ENCODE peak calls at places on chromosomes 16 and 17, in nine cellular contexts. One of them, this sample, is unnamed.

GRCh38 chr17:13569740-13570137 is 32.0 kb downstream of the HS3ST3A1 start:
- DNase-seq in erythroblast: no peak
- DNase-seq in EL: no peak
- DNase-seq in occipital lobe: no peak
- DNase-seq in astrocyte of the spinal cord: no peak
- DNase-seq in anterior cingulate cortex: no peak
- DNase-seq in iris pigment epithelial cell: no peak
- DNase-seq in omental fat pad: no peak
- DNase-seq in ovary: no peak
- DNase-seq in this sample: no peak

GRCh38 chr16:13453938-13454553 is 465.9 kb upstream of the ERCC4 start:
- DNase-seq in erythroblast: peak; percentile 56
- DNase-seq in EL: no peak
- DNase-seq in occipital lobe: peak; percentile 2
- DNase-seq in astrocyte of the spinal cord: peak; percentile 25
- DNase-seq in anterior cingulate cortex: no peak
- DNase-seq in iris pigment epithelial cell: peak; percentile 3
- DNase-seq in omental fat pad: no peak
- DNase-seq in ovary: no peak
- DNase-seq in this sample: no peak

GRCh38 chr16:52384378-52384777 is 162.6 kb downstream of the TOX3 start:
- DNase-seq in erythroblast: no peak
- DNase-seq in EL: no peak
- DNase-seq in occipital lobe: no peak
- DNase-seq in astrocyte of the spinal cord: no peak
- DNase-seq in anterior cingulate cortex: no peak
- DNase-seq in iris pigment epithelial cell: no peak
- DNase-seq in omental fat pad: no peak
- DNase-seq in ovary: no peak
- DNase-seq in this sample: no peak

GRCh38 chr17:19502517-19502916 is 31.1 kb upstream of the SLC47A1 start:
- DNase-seq in erythroblast: no peak
- DNase-seq in EL: no peak
- DNase-seq in occipital lobe: no peak
- DNase-seq in astrocyte of the spinal cord: no peak
- DNase-seq in anterior cingulate cortex: no peak
- DNase-seq in iris pigment epithelial cell: no peak
- DNase-seq in omental fat pad: no peak
- DNase-seq in ovary: no peak
- DNase-seq in this sample: no peak

GRCh38 chr17:50638851-50639767 is 4.4 kb downstream of the ABCC3 start:
- DNase-seq in erythroblast: no peak
- DNase-seq in EL: peak; percentile 100
- DNase-seq in occipital lobe: peak; percentile 47
- DNase-seq in astrocyte of the spinal cord: peak; percentile 96
- DNase-seq in anterior cingulate cortex: peak; percentile 39
- DNase-seq in iris pigment epithelial cell: peak; percentile 92
- DNase-seq in omental fat pad: peak; percentile 94
- DNase-seq in ovary: peak; percentile 96
- DNase-seq in this sample: no peak

GRCh38 chr17:81566461-81567126 is 14.4 kb upstream of the FAAP100 start:
- DNase-seq in erythroblast: no peak
- DNase-seq in EL: peak; percentile 97
- DNase-seq in occipital lobe: no peak
- DNase-seq in astrocyte of the spinal cord: peak; percentile 98
- DNase-seq in anterior cingulate cortex: no peak
- DNase-seq in iris pigment epithelial cell: peak; percentile 96
- DNase-seq in omental fat pad: peak; percentile 65
- DNase-seq in ovary: peak; percentile 74
- DNase-seq in this sample: peak; percentile 70

GRCh38 chr17:57486978-57487377 is 230.7 kb downstream of the MSI2 start:
- DNase-seq in erythroblast: no peak
- DNase-seq in EL: no peak
- DNase-seq in occipital lobe: no peak
- DNase-seq in astrocyte of the spinal cord: no peak
- DNase-seq in anterior cingulate cortex: peak; percentile 38
- DNase-seq in iris pigment epithelial cell: no peak
- DNase-seq in omental fat pad: no peak
- DNase-seq in ovary: no peak
- DNase-seq in this sample: peak; percentile 88

GRCh38 chr16:19384656-19385055 is 33.0 kb upstream of the TMC5 start:
- DNase-seq in erythroblast: no peak
- DNase-seq in EL: peak; percentile 7
- DNase-seq in occipital lobe: no peak
- DNase-seq in astrocyte of the spinal cord: no peak
- DNase-seq in anterior cingulate cortex: no peak
- DNase-seq in iris pigment epithelial cell: no peak
- DNase-seq in omental fat pad: no peak
- DNase-seq in ovary: no peak
- DNase-seq in this sample: no peak

GRCh38 chr16:48358419-48358818 is 26.8 kb downstream of the SIAH1 start:
- DNase-seq in erythroblast: no peak
- DNase-seq in EL: no peak
- DNase-seq in occipital lobe: no peak
- DNase-seq in astrocyte of the spinal cord: no peak
- DNase-seq in anterior cingulate cortex: no peak
- DNase-seq in iris pigment epithelial cell: no peak
- DNase-seq in omental fat pad: no peak
- DNase-seq in ovary: no peak
- DNase-seq in this sample: no peak

GRCh38 chr17:78412403-78412802 is 34.0 kb downstream of the PGS1 start:
- DNase-seq in erythroblast: peak; percentile 20
- DNase-seq in EL: no peak
- DNase-seq in occipital lobe: no peak
- DNase-seq in astrocyte of the spinal cord: peak; percentile 20
- DNase-seq in anterior cingulate cortex: no peak
- DNase-seq in iris pigment epithelial cell: peak; percentile 45
- DNase-seq in omental fat pad: no peak
- DNase-seq in ovary: no peak
- DNase-seq in this sample: peak; percentile 45

GRCh38 chr16:89089142-89089541 is 4.5 kb upstream of the ACSF3 start:
- DNase-seq in erythroblast: no peak
- DNase-seq in EL: no peak
- DNase-seq in occipital lobe: no peak
- DNase-seq in astrocyte of the spinal cord: no peak
- DNase-seq in anterior cingulate cortex: no peak
- DNase-seq in iris pigment epithelial cell: no peak
- DNase-seq in omental fat pad: no peak
- DNase-seq in ovary: no peak
- DNase-seq in this sample: no peak

GRCh38 chr17:57954421-57955182 is 610 bp downstream of the CUEDC1 start:
- DNase-seq in erythroblast: no peak
- DNase-seq in EL: peak; percentile 84
- DNase-seq in occipital lobe: no peak
- DNase-seq in astrocyte of the spinal cord: peak; percentile 55
- DNase-seq in anterior cingulate cortex: peak; percentile 60
- DNase-seq in iris pigment epithelial cell: peak; percentile 27
- DNase-seq in omental fat pad: no peak
- DNase-seq in ovary: peak; percentile 61
- DNase-seq in this sample: peak; percentile 59

GRCh38 chr16:84003001-84003400 is 35.0 kb downstream of the NECAB2 start:
- DNase-seq in erythroblast: no peak
- DNase-seq in EL: no peak
- DNase-seq in occipital lobe: no peak
- DNase-seq in astrocyte of the spinal cord: no peak
- DNase-seq in anterior cingulate cortex: no peak
- DNase-seq in iris pigment epithelial cell: no peak
- DNase-seq in omental fat pad: no peak
- DNase-seq in ovary: no peak
- DNase-seq in this sample: no peak

GRCh38 chr17:7548585-7549400 is at the start of gene TNFSF12:
- DNase-seq in erythroblast: no peak
- DNase-seq in EL: peak; percentile 50
- DNase-seq in occipital lobe: peak; percentile 21
- DNase-seq in astrocyte of the spinal cord: no peak
- DNase-seq in anterior cingulate cortex: peak; percentile 53
- DNase-seq in iris pigment epithelial cell: no peak
- DNase-seq in omental fat pad: no peak
- DNase-seq in ovary: peak; percentile 67
- DNase-seq in this sample: peak; percentile 75

GRCh38 chr17:17439971-17440843 is 36.6 kb upstream of the MED9 start:
- DNase-seq in erythroblast: peak; percentile 92
- DNase-seq in EL: peak; percentile 62
- DNase-seq in occipital lobe: no peak
- DNase-seq in astrocyte of the spinal cord: peak; percentile 63
- DNase-seq in anterior cingulate cortex: peak; percentile 30
- DNase-seq in iris pigment epithelial cell: peak; percentile 53
- DNase-seq in omental fat pad: no peak
- DNase-seq in ovary: no peak
- DNase-seq in this sample: peak; percentile 17

GRCh38 chr17:76871668-76872067 is 3.5 kb downstream of the MGAT5B start:
- DNase-seq in erythroblast: no peak
- DNase-seq in EL: peak; percentile 32
- DNase-seq in occipital lobe: no peak
- DNase-seq in astrocyte of the spinal cord: no peak
- DNase-seq in anterior cingulate cortex: no peak
- DNase-seq in iris pigment epithelial cell: no peak
- DNase-seq in omental fat pad: no peak
- DNase-seq in ovary: no peak
- DNase-seq in this sample: no peak

GRCh38 chr17:42323268-42323773 is 35.0 kb downstream of the STAT5A start:
- DNase-seq in erythroblast: no peak
- DNase-seq in EL: no peak
- DNase-seq in occipital lobe: no peak
- DNase-seq in astrocyte of the spinal cord: no peak
- DNase-seq in anterior cingulate cortex: no peak
- DNase-seq in iris pigment epithelial cell: no peak
- DNase-seq in omental fat pad: no peak
- DNase-seq in ovary: no peak
- DNase-seq in this sample: no peak

GRCh38 chr17:64641499-64641898 is 20.6 kb downstream of the SMURF2 start:
- DNase-seq in erythroblast: no peak
- DNase-seq in EL: peak; percentile 97
- DNase-seq in occipital lobe: no peak
- DNase-seq in astrocyte of the spinal cord: peak; percentile 90
- DNase-seq in anterior cingulate cortex: no peak
- DNase-seq in iris pigment epithelial cell: peak; percentile 89
- DNase-seq in omental fat pad: no peak
- DNase-seq in ovary: no peak
- DNase-seq in this sample: no peak

GRCh38 chr17:80892019-80892855 is 99.4 kb upstream of the CHMP6 start:
- DNase-seq in erythroblast: peak; percentile 91
- DNase-seq in EL: peak; percentile 100
- DNase-seq in occipital lobe: peak; percentile 63
- DNase-seq in astrocyte of the spinal cord: peak; percentile 99
- DNase-seq in anterior cingulate cortex: peak; percentile 47
- DNase-seq in iris pigment epithelial cell: peak; percentile 98
- DNase-seq in omental fat pad: peak; percentile 51
- DNase-seq in ovary: peak; percentile 82
- DNase-seq in this sample: no peak

GRCh38 chr16:89924298-89924924 is 1.3 kb downstream of the TUBB3 start:
- DNase-seq in erythroblast: peak; percentile 48
- DNase-seq in EL: peak; percentile 45
- DNase-seq in occipital lobe: no peak
- DNase-seq in astrocyte of the spinal cord: peak; percentile 42
- DNase-seq in anterior cingulate cortex: peak; percentile 31
- DNase-seq in iris pigment epithelial cell: peak; percentile 44
- DNase-seq in omental fat pad: no peak
- DNase-seq in ovary: no peak
- DNase-seq in this sample: peak; percentile 79

GRCh38 chr16:74431516-74431915 is 10.2 kb upstream of the CLEC18B start:
- DNase-seq in erythroblast: no peak
- DNase-seq in EL: no peak
- DNase-seq in occipital lobe: no peak
- DNase-seq in astrocyte of the spinal cord: no peak
- DNase-seq in anterior cingulate cortex: no peak
- DNase-seq in iris pigment epithelial cell: no peak
- DNase-seq in omental fat pad: no peak
- DNase-seq in ovary: no peak
- DNase-seq in this sample: no peak

GRCh38 chr17:42342242-42343008 is 45.8 kb downstream of the STAT3 start:
- DNase-seq in erythroblast: peak; percentile 54
- DNase-seq in EL: peak; percentile 90
- DNase-seq in occipital lobe: no peak
- DNase-seq in astrocyte of the spinal cord: peak; percentile 79
- DNase-seq in anterior cingulate cortex: no peak
- DNase-seq in iris pigment epithelial cell: peak; percentile 87
- DNase-seq in omental fat pad: no peak
- DNase-seq in ovary: no peak
- DNase-seq in this sample: no peak

GRCh38 chr17:17401271-17401781 is 75.5 kb upstream of the MED9 start:
- DNase-seq in erythroblast: peak; percentile 42
- DNase-seq in EL: peak; percentile 62
- DNase-seq in occipital lobe: no peak
- DNase-seq in astrocyte of the spinal cord: no peak
- DNase-seq in anterior cingulate cortex: peak; percentile 41
- DNase-seq in iris pigment epithelial cell: no peak
- DNase-seq in omental fat pad: no peak
- DNase-seq in ovary: no peak
- DNase-seq in this sample: no peak

This sample was measured in cerebellum.